ENCODE peak calls at places on chromosomes 4 and X, in eight cellular contexts. X is smooth muscle cell of the brain vasculature; A is nephron progenitor cell; Q is Calu3; V is CD8-positive, alpha-beta memory T cell; Y is BJ; H is T-cell; C is upper lobe of right lung. W is an unnamed sample.

GRCh38 chr4:174110180-174110579 is 173.3 kb downstream of the FBXO8 start:
- DNase-seq in X (no peak), A (no peak), Q (no peak), V (no peak), Y (no peak), H (no peak), C (no peak), W (no peak)

GRCh38 chr4:144656857-144657256 is 10.9 kb downstream of the HHIP start:
- DNase-seq in X (no peak), A (no peak), Q (no peak), V (no peak), Y (no peak), H (no peak), C (no peak), W (no peak)

GRCh38 chr4:12488672-12489071 is 995.5 kb downstream of the RAB28 start:
- DNase-seq in X (no peak), A (no peak), Q (no peak), V (no peak), Y (no peak), H (no peak), C (no peak), W (no peak)

GRCh38 chr4:118964891-118965411 is 76.3 kb downstream of the SYNPO2 start:
- DNase-seq in X (no peak), A (no peak), Q (no peak), V (no peak), Y (no peak), H (no peak), C (no peak), W (no peak)

GRCh38 chr4:107094332-107094731 is 58.2 kb upstream of the DKK2 start:
- DNase-seq in X (peak), A (no peak), Q (no peak), V (no peak), Y (no peak), H (no peak), C (no peak), W (peak)

GRCh38 chr4:102663073-102663472 is 97.7 kb downstream of the MANBA start:
- DNase-seq in X (no peak), A (no peak), Q (no peak), V (no peak), Y (peak), H (no peak), C (no peak), W (no peak)

GRCh38 chr4:152508386-152508785 is 27.5 kb downstream of the FBXW7 start:
- DNase-seq in X (no peak), A (no peak), Q (no peak), V (no peak), Y (no peak), H (no peak), C (no peak), W (no peak)

GRCh38 chrX:109826954-109827708 is 94.1 kb upstream of the ACSL4 start:
- DNase-seq in X (peak), A (no peak), Q (no peak), V (no peak), Y (no peak), H (no peak), C (no peak), W (peak)

GRCh38 chrX:103187953-103188475 is 26.9 kb upstream of the BEX4 start:
- DNase-seq in X (no peak), A (no peak), Q (no peak), V (no peak), Y (no peak), H (no peak), C (no peak), W (peak)

GRCh38 chr4:123350191-123350544 is 46.4 kb upstream of the SPRY1 start:
- DNase-seq in X (no peak), A (no peak), Q (peak), V (no peak), Y (no peak), H (no peak), C (no peak), W (peak)

GRCh38 chr4:15779789-15780188 is 1.7 kb downstream of the CD38 start:
- DNase-seq in X (no peak), A (no peak), Q (no peak), V (no peak), Y (no peak), H (no peak), C (no peak), W (no peak)

GRCh38 chr4:22962186-22962786 is 269.5 kb downstream of the GBA3 start:
- DNase-seq in X (no peak), A (peak), Q (peak), V (no peak), Y (no peak), H (no peak), C (no peak), W (peak)

GRCh38 chrX:47771473-47771872 is 65.2 kb upstream of the ZNF81 start:
- DNase-seq in X (no peak), A (no peak), Q (no peak), V (no peak), Y (no peak), H (no peak), C (no peak), W (no peak)

GRCh38 chrX:101229155-101229554 is 9.6 kb downstream of the DRP2 start:
- DNase-seq in X (no peak), A (no peak), Q (no peak), V (no peak), Y (no peak), H (no peak), C (no peak), W (no peak)

GRCh38 chr4:23855912-23856605 is 33.8 kb downstream of the PPARGC1A start:
- DNase-seq in X (peak), A (no peak), Q (peak), V (no peak), Y (no peak), H (no peak), C (no peak), W (no peak)

GRCh38 chr4:125702406-125702805 is 387.7 kb downstream of the FAT4 start:
- DNase-seq in X (no peak), A (no peak), Q (no peak), V (no peak), Y (no peak), H (no peak), C (no peak), W (no peak)

GRCh38 chrX:19539665-19540064 is 24.4 kb upstream of the MAP3K15 start:
- DNase-seq in X (no peak), A (no peak), Q (no peak), V (no peak), Y (no peak), H (no peak), C (no peak), W (no peak)

GRCh38 chr4:38728651-38729141 is 54.1 kb downstream of the TLR10 start:
- DNase-seq in X (no peak), A (no peak), Q (peak), V (no peak), Y (no peak), H (no peak), C (peak), W (peak)

GRCh38 chrX:67724359-67725110 is 180.7 kb downstream of the AR start:
- DNase-seq in X (no peak), A (no peak), Q (no peak), V (no peak), Y (no peak), H (no peak), C (no peak), W (no peak)

GRCh38 chr4:89253935-89254334 is 53.7 kb downstream of the GPRIN3 start:
- DNase-seq in X (no peak), A (no peak), Q (no peak), V (no peak), Y (no peak), H (no peak), C (no peak), W (no peak)

GRCh38 chr4:105197777-105198176 is 51.1 kb downstream of the TET2 start:
- DNase-seq in X (no peak), A (no peak), Q (no peak), V (no peak), Y (no peak), H (no peak), C (no peak), W (no peak)

GRCh38 chrX:46837543-46838481 is 969 bp downstream of the RP2 start:
- DNase-seq in X (no peak), A (no peak), Q (no peak), V (peak), Y (no peak), H (peak), C (no peak), W (peak)

GRCh38 chr4:168019019-168019651 is 73.2 kb upstream of the ANXA10 start:
- DNase-seq in X (no peak), A (no peak), Q (no peak), V (no peak), Y (no peak), H (no peak), C (no peak), W (no peak)

GRCh38 chr4:167032876-167033275 is 201.4 kb downstream of the SPOCK3 start:
- DNase-seq in X (no peak), A (no peak), Q (no peak), V (no peak), Y (no peak), H (no peak), C (no peak), W (no peak)

GRCh38 chrX:119753639-119754257 is 4.6 kb upstream of the SOWAHD start:
- DNase-seq in X (no peak), A (no peak), Q (peak), V (peak), Y (no peak), H (peak), C (no peak), W (peak)

GRCh38 chrX:147884958-147885357 is 26.8 kb upstream of the FMR1 start:
- DNase-seq in X (no peak), A (no peak), Q (no peak), V (no peak), Y (no peak), H (no peak), C (no peak), W (no peak)

GRCh38 chr4:185217390-185217985 is 8.1 kb downstream of the SNX25 start:
- DNase-seq in X (no peak), A (no peak), Q (no peak), V (no peak), Y (no peak), H (no peak), C (no peak), W (no peak)

GRCh38 chr4:46329118-46329976 is 60.6 kb downstream of the GABRA2 start:
- DNase-seq in X (no peak), A (peak), Q (peak), V (no peak), Y (no peak), H (no peak), C (no peak), W (peak)

GRCh38 chr4:164621886-164622521 is 131.9 kb upstream of the SMIM31 start:
- DNase-seq in X (no peak), A (no peak), Q (no peak), V (no peak), Y (no peak), H (no peak), C (no peak), W (no peak)

GRCh38 chr4:137705171-137705783 is 173.0 kb upstream of the PCDH18 start:
- DNase-seq in X (peak), A (no peak), Q (no peak), V (no peak), Y (peak), H (no peak), C (no peak), W (no peak)

GRCh38 chr4:2357821-2358745 is 60.4 kb downstream of the ZFYVE28 start:
- DNase-seq in X (no peak), A (no peak), Q (no peak), V (no peak), Y (no peak), H (no peak), C (peak), W (no peak)

W was measured in HT-29.